ENCODE peak calls at places on chromosome 21, in nine cellular contexts. Z, T, O, M, S, L, H, W and Y are unnamed samples.
A peak's percentile ranks its signal among the peaks of the same experiment; 100 is the strongest.

GRCh38 chr21:24895885-24896734 is 711.2 kb downstream of the MRPL39 start:
- DNase-seq in Z (peak; percentile 8), T (peak; percentile 26), O (no peak), M (no peak), S (no peak), L (no peak), H (peak; percentile 1), W (no peak), Y (no peak)

GRCh38 chr21:29080454-29080930 is 7.0 kb upstream of the CCT8 start:
- DNase-seq in Z (no peak), T (no peak), O (peak; percentile 28), M (no peak), S (no peak), L (no peak), H (no peak), W (no peak), Y (peak; percentile 33)

GRCh38 chr21:15063081-15063820 is 1.5 kb downstream of the NRIP1 start:
- DNase-seq in Z (peak; percentile 24), T (no peak), O (peak; percentile 47), M (peak; percentile 33), S (no peak), L (no peak), H (no peak), W (no peak), Y (no peak)

GRCh38 chr21:35086357-35086756 is 37.3 kb upstream of the RUNX1 start:
- DNase-seq in Z (peak; percentile 35), T (no peak), O (peak; percentile 53), M (peak; percentile 56), S (no peak), L (no peak), H (peak; percentile 38), W (no peak), Y (no peak)

GRCh38 chr21:43025636-43026180 is 49.9 kb downstream of the CBS start:
- DNase-seq in Z (peak; percentile 94), T (no peak), O (no peak), M (no peak), S (no peak), L (no peak), H (peak; percentile 95), W (no peak), Y (no peak)

GRCh38 chr21:29149771-29150425 is 19.5 kb downstream of the MAP3K7CL start:
- DNase-seq in Z (peak; percentile 56), T (no peak), O (peak; percentile 23), M (no peak), S (no peak), L (no peak), H (peak; percentile 42), W (no peak), Y (no peak)

GRCh38 chr21:39003982-39004775 is 179.1 kb downstream of the PSMG1 start:
- DNase-seq in Z (peak; percentile 79), T (no peak), O (peak; percentile 74), M (no peak), S (no peak), L (no peak), H (peak; percentile 76), W (no peak), Y (no peak)

GRCh38 chr21:14229399-14229798 is 13.4 kb downstream of the RBM11 start:
- DNase-seq in Z (no peak), T (no peak), O (no peak), M (no peak), S (no peak), L (no peak), H (no peak), W (no peak), Y (no peak)

GRCh38 chr21:28280611-28281010 is 712.1 kb downstream of the LTN1 start:
- DNase-seq in Z (no peak), T (no peak), O (no peak), M (no peak), S (no peak), L (no peak), H (no peak), W (no peak), Y (no peak)

GRCh38 chr21:30479259-30479658 is 908 bp downstream of the KRTAP19-1 start:
- DNase-seq in Z (no peak), T (no peak), O (no peak), M (no peak), S (no peak), L (no peak), H (no peak), W (no peak), Y (no peak)

DNA sequence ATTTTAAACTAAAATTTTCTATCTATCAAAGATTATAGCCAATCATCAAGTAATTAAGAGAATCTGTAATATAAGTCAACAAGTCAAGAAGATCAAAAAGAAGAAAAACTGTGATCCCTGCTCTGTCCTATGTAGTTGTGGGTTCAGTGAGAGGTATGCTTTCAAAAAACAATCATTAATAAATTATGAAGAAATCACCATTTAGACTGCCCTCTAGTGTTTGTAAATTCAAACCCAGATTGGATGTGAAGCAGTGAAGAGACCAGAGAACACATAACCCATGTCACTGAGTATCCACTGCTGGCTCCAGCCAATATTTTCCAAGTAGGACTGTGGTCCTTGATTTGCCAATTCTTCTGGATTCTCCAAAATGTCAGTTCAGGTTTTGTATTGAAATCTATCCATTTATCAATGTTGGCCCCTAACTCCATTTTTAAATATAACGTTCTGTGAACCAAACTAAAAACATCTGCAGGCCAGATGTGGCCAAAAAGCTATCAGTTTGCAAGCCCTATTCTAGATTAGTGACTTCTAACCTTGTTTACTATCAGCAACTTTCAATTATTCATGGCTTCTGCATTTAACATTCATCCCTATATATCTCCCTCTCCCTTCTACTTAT is 467.5 kb upstream of the CXADR start:
- DNase-seq in Z (peak; percentile 58), T (no peak), O (peak; percentile 37), M (no peak), S (no peak), L (no peak), H (peak; percentile 58), W (no peak), Y (no peak)
- TF ChIP-seq CTCF in Z (peak; percentile 61), T (no peak), O (peak; percentile 40), M (peak; percentile 34), S (no peak), L (peak; percentile 43), H (peak; percentile 43), W (peak; percentile 61), Y (no peak)

GRCh38 chr21:33895356-33895755 is 20.2 kb downstream of the ATP5PO start:
- DNase-seq in Z (no peak), T (no peak), O (no peak), M (no peak), S (no peak), L (no peak), H (no peak), W (no peak), Y (no peak)

GRCh38 chr21:33893917-33894316 is 21.7 kb downstream of the ATP5PO start:
- DNase-seq in Z (no peak), T (no peak), O (no peak), M (no peak), S (no peak), L (no peak), H (no peak), W (no peak), Y (no peak)

GRCh38 chr21:33894736-33895288 is 20.8 kb downstream of the ATP5PO start:
- DNase-seq in Z (peak; percentile 92), T (peak; percentile 57), O (peak; percentile 92), M (peak; percentile 82), S (peak; percentile 60), L (peak; percentile 73), H (peak; percentile 94), W (peak; percentile 77), Y (no peak)

GRCh38 chr21:33890187-33890586 is 25.4 kb downstream of the ATP5PO start:
- DNase-seq in Z (no peak), T (no peak), O (no peak), M (no peak), S (no peak), L (no peak), H (no peak), W (no peak), Y (no peak)

DNA sequence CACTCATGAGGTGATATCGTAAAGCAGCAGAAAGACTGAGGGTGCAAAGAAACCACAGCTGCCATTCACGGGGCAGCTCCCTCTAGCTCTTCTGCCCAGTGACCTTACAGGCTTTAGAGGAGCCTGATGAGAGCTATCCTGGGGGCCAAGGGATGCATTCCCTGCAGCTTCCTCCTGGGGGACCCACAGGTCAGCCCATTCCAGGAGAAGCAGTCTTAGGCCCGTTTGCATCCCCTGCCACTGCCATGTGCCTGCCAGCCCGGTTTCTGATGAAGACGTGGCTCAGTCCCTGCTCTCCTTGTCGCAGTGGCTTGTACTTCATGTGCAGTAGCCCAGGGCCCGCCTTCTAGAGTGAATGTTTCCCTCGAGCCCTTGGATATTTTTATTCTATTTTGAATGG is 22.8 kb downstream of the ATP5PO start:
- DNase-seq in Z (no peak), T (no peak), O (no peak), M (no peak), S (no peak), L (no peak), H (no peak), W (no peak), Y (no peak)
- TF ChIP-seq CTCF in Z (no peak), T (no peak), O (no peak), M (no peak), S (no peak), L (no peak), H (no peak), W (no peak), Y (no peak)

DNA sequence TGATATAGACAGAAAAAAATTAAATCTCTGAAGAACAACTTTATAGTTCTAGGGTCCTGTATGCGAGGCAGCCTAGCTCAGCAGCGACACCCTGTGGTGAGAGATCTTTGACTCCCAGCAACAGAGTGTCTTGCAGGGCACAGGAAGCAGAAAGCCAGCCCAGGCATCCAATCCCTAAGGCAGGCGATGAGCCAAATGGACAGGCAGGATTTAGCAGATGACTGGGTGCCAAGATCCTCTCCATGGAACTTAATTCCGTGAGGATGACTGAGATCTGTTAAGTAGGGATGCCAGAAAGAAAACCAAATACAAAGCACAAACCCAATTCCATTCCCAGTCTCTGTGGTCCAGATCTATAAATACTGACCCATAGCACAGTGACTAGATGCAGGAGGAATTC is 38.8 kb downstream of the HLCS start:
- DNase-seq in Z (peak; percentile 88), T (peak; percentile 84), O (peak; percentile 80), M (peak; percentile 65), S (peak; percentile 83), L (peak; percentile 73), H (peak; percentile 91), W (peak; percentile 77), Y (peak; percentile 60)
- TF ChIP-seq CTCF in Z (peak; percentile 96), T (peak; percentile 82), O (peak; percentile 82), M (peak; percentile 93), S (peak; percentile 34), L (peak; percentile 93), H (peak; percentile 93), W (peak; percentile 97), Y (peak; percentile 88)

GRCh38 chr21:45253633-45254556 is 33.8 kb downstream of the POFUT2 start:
- DNase-seq in Z (no peak), T (no peak), O (no peak), M (no peak), S (no peak), L (no peak), H (no peak), W (no peak), Y (no peak)

GRCh38 chr21:45256021-45256911 is 31.4 kb downstream of the POFUT2 start:
- DNase-seq in Z (no peak), T (no peak), O (no peak), M (no peak), S (no peak), L (no peak), H (no peak), W (no peak), Y (no peak)

GRCh38 chr21:45254557-45254930 is 33.2 kb downstream of the POFUT2 start:
- DNase-seq in Z (no peak), T (no peak), O (no peak), M (no peak), S (no peak), L (no peak), H (no peak), W (no peak), Y (no peak)

GRCh38 chr21:45256912-45257672 is 30.6 kb downstream of the POFUT2 start:
- DNase-seq in Z (no peak), T (no peak), O (peak; percentile 61), M (no peak), S (no peak), L (no peak), H (peak; percentile 8), W (no peak), Y (no peak)

GRCh38 chr21:45255381-45256020 is 32.2 kb downstream of the POFUT2 start:
- DNase-seq in Z (no peak), T (no peak), O (no peak), M (peak; percentile 40), S (peak; percentile 69), L (no peak), H (no peak), W (no peak), Y (no peak)
- TF ChIP-seq CTCF in Z (no peak), T (no peak), O (no peak), M (no peak), S (no peak), L (no peak), H (no peak), W (no peak), Y (no peak)